ENCODE peak calls at places on chromosomes 7 and 10, in four cellular contexts. M, A, S and C are unnamed samples.

GRCh38 chr7:155170331-155170730 is 100.2 kb downstream of the HTR5A start:
- DNase-seq in M (no peak), A (no peak), S (no peak), C (no peak)

GRCh38 chr7:66748791-66749190 is 8.3 kb downstream of the RABGEF1 start:
- DNase-seq in M (no peak), A (peak; percentile 27), S (no peak), C (no peak)

GRCh38 chr7:4406288-4407058 is 275.6 kb upstream of the FOXK1 start:
- DNase-seq in M (no peak), A (no peak), S (no peak), C (no peak)

GRCh38 chr7:19213746-19214145 is 68.5 kb upstream of the FERD3L start:
- DNase-seq in M (no peak), A (no peak), S (no peak), C (no peak)

GRCh38 chr10:26269754-26270153 is 53.2 kb downstream of the GAD2 start:
- DNase-seq in M (no peak), A (peak; percentile 1), S (no peak), C (peak; percentile 18)

GRCh38 chr10:34405611-34406462 is 409.3 kb downstream of the PARD3 start:
- DNase-seq in M (no peak), A (no peak), S (peak; percentile 53), C (peak; percentile 58)

GRCh38 chr7:12738665-12739064 is 51.2 kb downstream of the ARL4A start:
- DNase-seq in M (no peak), A (no peak), S (no peak), C (no peak)

GRCh38 chr7:77474756-77475155 is 58.6 kb upstream of the GSAP start:
- DNase-seq in M (no peak), A (no peak), S (no peak), C (no peak)

GRCh38 chr7:50508471-50508943 is 56.7 kb downstream of the DDC start:
- DNase-seq in M (no peak), A (no peak), S (no peak), C (no peak)

GRCh38 chr7:69871213-69871885 is 273.1 kb downstream of the AUTS2 start:
- DNase-seq in M (no peak), A (peak; percentile 9), S (peak; percentile 36), C (peak; percentile 44)

GRCh38 chr7:78146546-78146945 is 348.0 kb downstream of the PHTF2 start:
- DNase-seq in M (no peak), A (no peak), S (no peak), C (no peak)

GRCh38 chr10:62050941-62051433 is 149.5 kb downstream of the ARID5B start:
- DNase-seq in M (peak; percentile 35), A (peak; percentile 94), S (peak; percentile 96), C (peak; percentile 97)

GRCh38 chr10:1074063-1074747 is 18.0 kb downstream of the WDR37 start:
- DNase-seq in M (no peak), A (no peak), S (no peak), C (no peak)

GRCh38 chr7:749121-749520 is 22.0 kb upstream of the PRKAR1B start:
- DNase-seq in M (no peak), A (no peak), S (no peak), C (peak; percentile 49)

GRCh38 chr10:131025333-131025732 is 286.2 kb downstream of the TCERG1L start:
- DNase-seq in M (no peak), A (no peak), S (no peak), C (no peak)

GRCh38 chr10:48247680-48248079 is 26.8 kb downstream of the FRMPD2 start:
- DNase-seq in M (no peak), A (no peak), S (no peak), C (peak; percentile 5)

GRCh38 chr10:97179731-97180366 is 5.9 kb downstream of the SLIT1 start:
- DNase-seq in M (no peak), A (no peak), S (no peak), C (no peak)

GRCh38 chr10:28556142-28556541 is 23.2 kb downstream of the WAC start:
- DNase-seq in M (no peak), A (no peak), S (no peak), C (no peak)

GRCh38 chr7:16318989-16319915 is 102.1 kb downstream of the CRPPA start:
- DNase-seq in M (no peak), A (peak; percentile 44), S (peak; percentile 40), C (peak; percentile 41)

GRCh38 chr7:111096997-111097396 is 6.1 kb downstream of the LRRN3 start:
- DNase-seq in M (no peak), A (no peak), S (no peak), C (no peak)

GRCh38 chr10:118907051-118907450 is 122.5 kb upstream of the NANOS1 start:
- DNase-seq in M (no peak), A (no peak), S (no peak), C (no peak)

GRCh38 chr7:66557214-66558200 is 71.2 kb upstream of the KCTD7 start:
- DNase-seq in M (peak; percentile 52), A (peak; percentile 59), S (peak; percentile 31), C (peak; percentile 50)

GRCh38 chr7:80844916-80845315 is 73.9 kb downstream of the SEMA3C start:
- DNase-seq in M (no peak), A (no peak), S (no peak), C (no peak)

GRCh38 chr7:108086546-108086945 is 43.6 kb downstream of the LAMB4 start:
- DNase-seq in M (no peak), A (no peak), S (no peak), C (no peak)

GRCh38 chr10:58217612-58218011 is 50.1 kb downstream of the IPMK start:
- DNase-seq in M (no peak), A (peak; percentile 16), S (peak; percentile 44), C (no peak)

GRCh38 chr10:28130267-28130666 is 131.4 kb upstream of the ODAD2 start:
- DNase-seq in M (no peak), A (peak; percentile 20), S (peak; percentile 75), C (peak; percentile 46)

GRCh38 chr10:132595850-132596249 is 58.3 kb downstream of the INPP5A start:
- DNase-seq in M (no peak), A (peak; percentile 41), S (peak; percentile 39), C (no peak)

GRCh38 chr10:33126118-33126517 is 168.1 kb upstream of the ITGB1 start:
- DNase-seq in M (no peak), A (peak; percentile 84), S (peak; percentile 64), C (peak; percentile 53)

GRCh38 chr7:110994028-110994967 is 96.6 kb upstream of the LRRN3 start:
- DNase-seq in M (no peak), A (no peak), S (no peak), C (peak; percentile 20)

GRCh38 chr10:90718185-90718584 is 139.7 kb downstream of the HTR7 start:
- DNase-seq in M (no peak), A (peak; percentile 21), S (no peak), C (peak; percentile 23)

GRCh38 chr10:132810807-132811700 is 25.1 kb upstream of the NKX6-2 start:
- DNase-seq in M (no peak), A (no peak), S (no peak), C (no peak)

GRCh38 chr10:93115661-93116383 is 42.1 kb downstream of the CYP26A1 start:
- DNase-seq in M (peak; percentile 40), A (peak; percentile 55), S (peak; percentile 32), C (peak; percentile 64)

GRCh38 chr10:89937494-89937893 is 236.1 kb downstream of the KIF20B start:
- DNase-seq in M (no peak), A (no peak), S (no peak), C (no peak)

GRCh38 chr10:68276224-68276623 is 44.3 kb upstream of the ATOH7 start:
- DNase-seq in M (no peak), A (no peak), S (no peak), C (no peak)

GRCh38 chr7:100683659-100684533 is 10.2 kb downstream of the GIGYF1 start:
- DNase-seq in M (no peak), A (no peak), S (no peak), C (no peak)

GRCh38 chr10:131723601-131724530 is 176.9 kb upstream of the PPP2R2D start:
- DNase-seq in M (no peak), A (no peak), S (no peak), C (no peak)

GRCh38 chr10:47259521-47259920 is 40.5 kb upstream of the GDF10 start:
- DNase-seq in M (no peak), A (no peak), S (no peak), C (no peak)

GRCh38 chr10:111093741-111094380 is 17.0 kb downstream of the ADRA2A start:
- DNase-seq in M (no peak), A (no peak), S (peak; percentile 43), C (peak; percentile 9)

GRCh38 chr10:58291538-58292174 is 22.7 kb downstream of the CISD1 start:
- DNase-seq in M (no peak), A (peak; percentile 72), S (peak; percentile 71), C (peak; percentile 82)

GRCh38 chr7:44959956-44960640 is 18.7 kb downstream of the MYO1G start:
- DNase-seq in M (no peak), A (no peak), S (no peak), C (no peak)
- TF ChIP-seq CTCF in M (no peak), A (no peak), S (no peak), C (no peak)

GRCh38 chr10:3763035-3763456 is 22.0 kb downstream of the KLF6 start:
- DNase-seq in M (no peak), A (no peak), S (peak; percentile 59), C (no peak)
- H3K4me3 ChIP-seq in M (no peak overlapping the region), A (no peak overlapping the region), S (no peak overlapping the region), C (no peak overlapping the region)

GRCh38 chr7:114294036-114294435 is 120.6 kb upstream of the FOXP2 start:
- DNase-seq in M (no peak), A (no peak), S (no peak), C (no peak)
- TF ChIP-seq CTCF in M (no peak), A (no peak), S (no peak), C (no peak)

DNA sequence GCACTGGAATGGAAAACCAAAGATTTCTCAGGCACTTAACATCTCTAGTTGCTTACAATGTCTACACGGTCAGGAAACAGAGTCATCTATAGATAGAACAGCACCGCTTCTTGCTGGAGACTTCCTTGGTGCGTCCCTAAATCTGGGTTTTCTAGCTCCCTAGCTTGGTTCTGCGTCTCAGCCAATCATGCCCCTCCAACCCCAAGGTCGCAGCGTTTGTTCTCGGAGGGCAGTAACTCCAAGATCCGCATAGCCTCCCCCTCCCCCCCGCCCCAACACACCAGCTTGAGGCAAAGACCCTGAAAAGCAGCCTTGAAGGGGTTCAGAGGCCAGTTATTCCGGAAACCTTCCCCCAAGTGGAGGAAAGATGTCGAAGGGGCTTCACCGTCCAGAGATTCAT is 7.7 kb downstream of the DLX6 start:
- DNase-seq in M (no peak), A (no peak), S (no peak), C (no peak)
- H3K4me3 ChIP-seq in M (no peak overlapping the region), A (no peak overlapping the region), S (no peak overlapping the region), C (no peak overlapping the region)